ENCODE peak calls at places on chromosomes 16 and 17, in five cellular contexts. One of them, this sample, is unnamed.

GRCh38 chr16:17432902-17433576 is 37.7 kb downstream of the XYLT1 start:
- DNase-seq in AG04450: no peak
- DNase-seq in activated T-helper 1 cell treated with Interleukin-2 at 50 U/mL for 16 hours: no peak
- DNase-seq in CD4-positive, alpha-beta T cell: no peak
- DNase-seq in dermis microvascular lymphatic vessel endothelial cell: no peak
- DNase-seq in this sample: peak; percentile 77

GRCh38 chr17:50665838-50666237 is 31.2 kb downstream of the ABCC3 start:
- DNase-seq in AG04450: no peak
- DNase-seq in CD4-positive, alpha-beta T cell: no peak
- DNase-seq in activated T-helper 1 cell treated with Interleukin-2 at 50 U/mL for 16 hours: no peak
- DNase-seq in dermis microvascular lymphatic vessel endothelial cell: no peak
- DNase-seq in this sample: no peak

GRCh38 chr16:10878644-10879498 is 1.9 kb downstream of the CIITA start:
- DNase-seq in CD4-positive, alpha-beta T cell: no peak
- DNase-seq in AG04450: no peak
- DNase-seq in dermis microvascular lymphatic vessel endothelial cell: no peak
- DNase-seq in activated T-helper 1 cell treated with Interleukin-2 at 50 U/mL for 16 hours: no peak
- DNase-seq in this sample: no peak

GRCh38 chr16:23519282-23519681 is 9.0 kb upstream of the GGA2 start:
- DNase-seq in dermis microvascular lymphatic vessel endothelial cell: no peak
- DNase-seq in AG04450: no peak
- DNase-seq in activated T-helper 1 cell treated with Interleukin-2 at 50 U/mL for 16 hours: no peak
- DNase-seq in CD4-positive, alpha-beta T cell: no peak
- DNase-seq in this sample: no peak

GRCh38 chr17:33166472-33166871 is 126.6 kb downstream of the ASIC2 start:
- DNase-seq in activated T-helper 1 cell treated with Interleukin-2 at 50 U/mL for 16 hours: no peak
- DNase-seq in CD4-positive, alpha-beta T cell: no peak
- DNase-seq in AG04450: no peak
- DNase-seq in dermis microvascular lymphatic vessel endothelial cell: no peak
- DNase-seq in this sample: no peak

GRCh38 chr17:76643553-76644148 is at the start of gene ST6GALNAC1:
- DNase-seq in CD4-positive, alpha-beta T cell: peak; percentile 49
- DNase-seq in dermis microvascular lymphatic vessel endothelial cell: peak; percentile 14
- DNase-seq in AG04450: no peak
- DNase-seq in activated T-helper 1 cell treated with Interleukin-2 at 50 U/mL for 16 hours: peak; percentile 22
- DNase-seq in this sample: no peak

GRCh38 chr17:77742579-77742978 is 215.9 kb upstream of the TNRC6C start:
- DNase-seq in AG04450: no peak
- DNase-seq in activated T-helper 1 cell treated with Interleukin-2 at 50 U/mL for 16 hours: no peak
- DNase-seq in CD4-positive, alpha-beta T cell: no peak
- DNase-seq in dermis microvascular lymphatic vessel endothelial cell: no peak
- DNase-seq in this sample: no peak

GRCh38 chr17:73283841-73284282 is 22.2 kb upstream of the CPSF4L start:
- DNase-seq in dermis microvascular lymphatic vessel endothelial cell: no peak
- DNase-seq in activated T-helper 1 cell treated with Interleukin-2 at 50 U/mL for 16 hours: no peak
- DNase-seq in CD4-positive, alpha-beta T cell: no peak
- DNase-seq in AG04450: no peak
- DNase-seq in this sample: no peak

GRCh38 chr17:705011-705410 is 9.6 kb downstream of the VPS53 start:
- DNase-seq in dermis microvascular lymphatic vessel endothelial cell: no peak
- DNase-seq in AG04450: no peak
- DNase-seq in activated T-helper 1 cell treated with Interleukin-2 at 50 U/mL for 16 hours: no peak
- DNase-seq in CD4-positive, alpha-beta T cell: no peak
- DNase-seq in this sample: no peak

GRCh38 chr16:30637952-30638351 is 12.8 kb upstream of the PRR14 start:
- DNase-seq in dermis microvascular lymphatic vessel endothelial cell: peak; percentile 58
- DNase-seq in activated T-helper 1 cell treated with Interleukin-2 at 50 U/mL for 16 hours: no peak
- DNase-seq in AG04450: no peak
- DNase-seq in CD4-positive, alpha-beta T cell: no peak
- DNase-seq in this sample: peak; percentile 68

GRCh38 chr17:48747445-48748363 is 19.2 kb upstream of the HOXB13 start:
- DNase-seq in AG04450: no peak
- DNase-seq in CD4-positive, alpha-beta T cell: no peak
- DNase-seq in dermis microvascular lymphatic vessel endothelial cell: no peak
- DNase-seq in activated T-helper 1 cell treated with Interleukin-2 at 50 U/mL for 16 hours: no peak
- DNase-seq in this sample: no peak

GRCh38 chr17:50837980-50838954 is 2.9 kb downstream of the WFIKKN2 start:
- DNase-seq in activated T-helper 1 cell treated with Interleukin-2 at 50 U/mL for 16 hours: no peak
- DNase-seq in CD4-positive, alpha-beta T cell: no peak
- DNase-seq in AG04450: no peak
- DNase-seq in dermis microvascular lymphatic vessel endothelial cell: no peak
- DNase-seq in this sample: no peak

GRCh38 chr16:1749152-1750117 is 21.9 kb downstream of the NME3 start:
- DNase-seq in activated T-helper 1 cell treated with Interleukin-2 at 50 U/mL for 16 hours: no peak
- DNase-seq in dermis microvascular lymphatic vessel endothelial cell: no peak
- DNase-seq in CD4-positive, alpha-beta T cell: no peak
- DNase-seq in AG04450: no peak
- DNase-seq in this sample: peak; percentile 52

GRCh38 chr17:17900615-17901520 is 64.1 kb upstream of the SREBF1 start:
- DNase-seq in AG04450: peak; percentile 65
- DNase-seq in CD4-positive, alpha-beta T cell: no peak
- DNase-seq in activated T-helper 1 cell treated with Interleukin-2 at 50 U/mL for 16 hours: no peak
- DNase-seq in dermis microvascular lymphatic vessel endothelial cell: peak; percentile 97
- DNase-seq in this sample: peak; percentile 99

GRCh38 chr16:47058295-47059086 is 85.0 kb upstream of the DNAJA2 start:
- DNase-seq in activated T-helper 1 cell treated with Interleukin-2 at 50 U/mL for 16 hours: no peak
- DNase-seq in CD4-positive, alpha-beta T cell: no peak
- DNase-seq in AG04450: no peak
- DNase-seq in dermis microvascular lymphatic vessel endothelial cell: peak; percentile 51
- DNase-seq in this sample: peak; percentile 10

GRCh38 chr17:68441064-68441770 is 16.1 kb downstream of the WIPI1 start:
- DNase-seq in AG04450: no peak
- DNase-seq in CD4-positive, alpha-beta T cell: no peak
- DNase-seq in activated T-helper 1 cell treated with Interleukin-2 at 50 U/mL for 16 hours: no peak
- DNase-seq in dermis microvascular lymphatic vessel endothelial cell: peak; percentile 95
- DNase-seq in this sample: no peak